ENCODE peak calls at places on chromosome 4, in ten cellular contexts. O is keratinocyte, U is ELF-1, M is MM.1S, N is endothelial cell of umbilical vein, Y is pancreas, S is astrocyte of the spinal cord, V is fibroblast of the aortic adventitia, J is tibial nerve, D is NT2/D1. F is an unnamed sample.

GRCh38 chr4:127012549-127012948 is 620.2 kb upstream of the INTU start:
- DNase-seq in O (no peak), U (no peak), M (no peak), N (no peak), Y (no peak), S (peak; percentile 81), V (peak; percentile 38), J (no peak), D (no peak), F (no peak)

GRCh38 chr4:127656047-127656680 is 23.4 kb downstream of the INTU start:
- DNase-seq in O (no peak), U (no peak), M (no peak), N (no peak), Y (no peak), S (no peak), V (no peak), J (no peak), D (no peak), F (no peak)

GRCh38 chr4:102439835-102440234 is 61.3 kb upstream of the NFKB1 start:
- DNase-seq in O (no peak), U (no peak), M (no peak), N (peak; percentile 11), Y (no peak), S (peak; percentile 49), V (peak; percentile 86), J (peak; percentile 17), D (no peak), F (no peak)

GRCh38 chr4:118224239-118224829 is 128.5 kb downstream of the PRSS12 start:
- DNase-seq in O (peak; percentile 9), U (peak; percentile 4), M (peak; percentile 52), N (peak; percentile 69), Y (no peak), S (peak; percentile 81), V (peak; percentile 84), J (no peak), D (peak; percentile 18), F (peak; percentile 12)

GRCh38 chr4:20432098-20432497 is 180.4 kb downstream of the SLIT2 start:
- DNase-seq in O (no peak), U (no peak), M (no peak), N (peak; percentile 30), Y (no peak), S (no peak), V (peak; percentile 59), J (no peak), D (no peak), F (no peak)

GRCh38 chr4:116005806-116006088 is 892.3 kb upstream of the NDST4 start:
- DNase-seq in O (no peak), U (no peak), M (no peak), N (no peak), Y (no peak), S (no peak), V (no peak), J (no peak), D (no peak), F (no peak)

GRCh38 chr4:8830056-8830455 is 41.6 kb downstream of the HMX1 start:
- DNase-seq in O (no peak), U (no peak), M (no peak), N (no peak), Y (peak; percentile 24), S (no peak), V (no peak), J (no peak), D (no peak), F (no peak)

GRCh38 chr4:51930557-51930956 is 87.6 kb downstream of the DCUN1D4 start:
- DNase-seq in O (no peak), U (no peak), M (no peak), N (no peak), Y (no peak), S (peak; percentile 18), V (peak; percentile 41), J (no peak), D (no peak), F (no peak)

GRCh38 chr4:106366026-106366425 is 2.6 kb downstream of the GIMD1 start:
- DNase-seq in O (no peak), U (no peak), M (no peak), N (no peak), Y (no peak), S (no peak), V (peak; percentile 84), J (no peak), D (no peak), F (no peak)

GRCh38 chr4:182555997-182556418 is 312.8 kb downstream of the TENM3 start:
- DNase-seq in O (peak; percentile 23), U (peak; percentile 72), M (no peak), N (no peak), Y (no peak), S (peak; percentile 78), V (peak; percentile 54), J (no peak), D (peak; percentile 73), F (peak; percentile 82)

GRCh38 chr4:986949-987688 is at the start of gene IDUA:
- DNase-seq in O (no peak), U (peak; percentile 50), M (no peak), N (peak; percentile 75), Y (peak; percentile 91), S (peak; percentile 54), V (peak; percentile 48), J (peak; percentile 55), D (no peak), F (no peak)

GRCh38 chr4:38753021-38753806 is 29.6 kb downstream of the TLR10 start:
- DNase-seq in O (no peak), U (peak; percentile 99), M (no peak), N (peak; percentile 34), Y (no peak), S (peak; percentile 98), V (peak; percentile 99), J (peak; percentile 74), D (peak; percentile 90), F (peak; percentile 96)

GRCh38 chr4:136818811-136819210 is 713.5 kb downstream of the PCDH18 start:
- DNase-seq in O (no peak), U (no peak), M (no peak), N (peak; percentile 88), Y (no peak), S (peak; percentile 44), V (peak; percentile 25), J (no peak), D (no peak), F (no peak)

GRCh38 chr4:5084911-5085475 is 33.7 kb downstream of the STK32B start:
- DNase-seq in O (no peak), U (no peak), M (no peak), N (peak; percentile 71), Y (no peak), S (no peak), V (no peak), J (no peak), D (no peak), F (no peak)

GRCh38 chr4:18291313-18291712 is 269.8 kb upstream of the LCORL start:
- DNase-seq in O (no peak), U (peak; percentile 1), M (no peak), N (no peak), Y (no peak), S (no peak), V (no peak), J (no peak), D (no peak), F (no peak)